ENCODE peak calls at places on chromosome 21, in ten cellular contexts. One of them, this sample, is unnamed.

GRCh38 chr21:32958288-32958992 is 67.3 kb upstream of the OLIG2 start:
- DNase-seq in G401: no peak
- DNase-seq in stimulated activated CD8-positive, alpha-beta memory T cell treated with anti-CD3 and anti-CD28 coated beads, Interleukin-4, amount 100 ng/mL, for 1 hour: no peak
- DNase-seq in HS-27A: no peak
- DNase-seq in SW480: peak; percentile 27
- DNase-seq in CD4-positive, alpha-beta T cell: no peak
- DNase-seq in HEK293T: no peak
- DNase-seq in GM23338: peak; percentile 54
- DNase-seq in NCI-H774: no peak
- DNase-seq in stomach: no peak
- DNase-seq in this sample: no peak

GRCh38 chr21:45644041-45644906 is 749 bp downstream of the PCBP3 start:
- DNase-seq in SW480: no peak
- DNase-seq in G401: peak; percentile 54
- DNase-seq in stomach: no peak
- DNase-seq in GM23338: peak; percentile 26
- DNase-seq in HS-27A: no peak
- DNase-seq in NCI-H774: no peak
- DNase-seq in HEK293T: no peak
- DNase-seq in CD4-positive, alpha-beta T cell: no peak
- DNase-seq in stimulated activated CD8-positive, alpha-beta memory T cell treated with anti-CD3 and anti-CD28 coated beads, Interleukin-4, amount 100 ng/mL, for 1 hour: no peak
- DNase-seq in this sample: no peak

GRCh38 chr21:45125347-45125746 is 51.0 kb downstream of the ADARB1 start:
- DNase-seq in SW480: no peak
- DNase-seq in G401: peak; percentile 66
- DNase-seq in HS-27A: no peak
- DNase-seq in GM23338: no peak
- DNase-seq in CD4-positive, alpha-beta T cell: no peak
- DNase-seq in stomach: no peak
- DNase-seq in NCI-H774: no peak
- DNase-seq in HEK293T: no peak
- DNase-seq in stimulated activated CD8-positive, alpha-beta memory T cell treated with anti-CD3 and anti-CD28 coated beads, Interleukin-4, amount 100 ng/mL, for 1 hour: no peak
- DNase-seq in this sample: no peak

GRCh38 chr21:37535130-37535529 is 168.6 kb downstream of the DYRK1A start:
- DNase-seq in HS-27A: no peak
- DNase-seq in SW480: no peak
- DNase-seq in CD4-positive, alpha-beta T cell: no peak
- DNase-seq in stomach: no peak
- DNase-seq in G401: no peak
- DNase-seq in GM23338: no peak
- DNase-seq in NCI-H774: no peak
- DNase-seq in stimulated activated CD8-positive, alpha-beta memory T cell treated with anti-CD3 and anti-CD28 coated beads, Interleukin-4, amount 100 ng/mL, for 1 hour: no peak
- DNase-seq in HEK293T: no peak
- DNase-seq in this sample: no peak

GRCh38 chr21:26550357-26550756 is 22.7 kb downstream of the CYYR1 start:
- DNase-seq in CD4-positive, alpha-beta T cell: no peak
- DNase-seq in G401: no peak
- DNase-seq in NCI-H774: no peak
- DNase-seq in HS-27A: no peak
- DNase-seq in GM23338: no peak
- DNase-seq in HEK293T: no peak
- DNase-seq in SW480: no peak
- DNase-seq in stomach: no peak
- DNase-seq in stimulated activated CD8-positive, alpha-beta memory T cell treated with anti-CD3 and anti-CD28 coated beads, Interleukin-4, amount 100 ng/mL, for 1 hour: no peak
- DNase-seq in this sample: no peak

GRCh38 chr21:36704958-36705678 is 6.2 kb downstream of the SIM2 start:
- DNase-seq in GM23338: peak; percentile 52
- DNase-seq in NCI-H774: no peak
- DNase-seq in stomach: no peak
- DNase-seq in SW480: no peak
- DNase-seq in stimulated activated CD8-positive, alpha-beta memory T cell treated with anti-CD3 and anti-CD28 coated beads, Interleukin-4, amount 100 ng/mL, for 1 hour: no peak
- DNase-seq in HS-27A: no peak
- DNase-seq in CD4-positive, alpha-beta T cell: no peak
- DNase-seq in HEK293T: no peak
- DNase-seq in G401: no peak
- DNase-seq in this sample: no peak

GRCh38 chr21:39317134-39318090 is 4.0 kb upstream of the BRWD1 start:
- DNase-seq in stimulated activated CD8-positive, alpha-beta memory T cell treated with anti-CD3 and anti-CD28 coated beads, Interleukin-4, amount 100 ng/mL, for 1 hour: no peak
- DNase-seq in GM23338: no peak
- DNase-seq in HS-27A: no peak
- DNase-seq in NCI-H774: no peak
- DNase-seq in CD4-positive, alpha-beta T cell: no peak
- DNase-seq in G401: no peak
- DNase-seq in stomach: no peak
- DNase-seq in HEK293T: no peak
- DNase-seq in SW480: no peak
- DNase-seq in this sample: no peak

GRCh38 chr21:37562920-37563640 is 196.5 kb downstream of the DYRK1A start:
- DNase-seq in HEK293T: no peak
- DNase-seq in G401: peak; percentile 46
- DNase-seq in HS-27A: no peak
- DNase-seq in CD4-positive, alpha-beta T cell: no peak
- DNase-seq in SW480: no peak
- DNase-seq in NCI-H774: no peak
- DNase-seq in stimulated activated CD8-positive, alpha-beta memory T cell treated with anti-CD3 and anti-CD28 coated beads, Interleukin-4, amount 100 ng/mL, for 1 hour: no peak
- DNase-seq in GM23338: no peak
- DNase-seq in stomach: no peak
- DNase-seq in this sample: no peak

GRCh38 chr21:28743723-28744122 is 249.0 kb downstream of the LTN1 start:
- DNase-seq in GM23338: no peak
- DNase-seq in NCI-H774: no peak
- DNase-seq in CD4-positive, alpha-beta T cell: no peak
- DNase-seq in HS-27A: no peak
- DNase-seq in HEK293T: no peak
- DNase-seq in stomach: no peak
- DNase-seq in SW480: no peak
- DNase-seq in stimulated activated CD8-positive, alpha-beta memory T cell treated with anti-CD3 and anti-CD28 coated beads, Interleukin-4, amount 100 ng/mL, for 1 hour: no peak
- DNase-seq in G401: no peak
- DNase-seq in this sample: no peak

GRCh38 chr21:44919913-44920693 is 596 bp downstream of the ITGB2 start:
- DNase-seq in CD4-positive, alpha-beta T cell: no peak
- DNase-seq in G401: no peak
- DNase-seq in GM23338: peak; percentile 35
- DNase-seq in stomach: no peak
- DNase-seq in HS-27A: no peak
- DNase-seq in HEK293T: no peak
- DNase-seq in NCI-H774: no peak
- DNase-seq in SW480: no peak
- DNase-seq in stimulated activated CD8-positive, alpha-beta memory T cell treated with anti-CD3 and anti-CD28 coated beads, Interleukin-4, amount 100 ng/mL, for 1 hour: no peak
- DNase-seq in this sample: no peak

GRCh38 chr21:45534591-45535331 is 7.5 kb downstream of the SLC19A1 start:
- DNase-seq in HS-27A: no peak
- DNase-seq in GM23338: no peak
- DNase-seq in CD4-positive, alpha-beta T cell: no peak
- DNase-seq in G401: peak; percentile 74
- DNase-seq in stomach: peak; percentile 73
- DNase-seq in HEK293T: no peak
- DNase-seq in NCI-H774: no peak
- DNase-seq in SW480: no peak
- DNase-seq in stimulated activated CD8-positive, alpha-beta memory T cell treated with anti-CD3 and anti-CD28 coated beads, Interleukin-4, amount 100 ng/mL, for 1 hour: no peak
- DNase-seq in this sample: no peak

GRCh38 chr21:31530364-31530763 is 129.1 kb upstream of the SOD1 start:
- DNase-seq in SW480: no peak
- DNase-seq in HEK293T: no peak
- DNase-seq in GM23338: no peak
- DNase-seq in HS-27A: no peak
- DNase-seq in CD4-positive, alpha-beta T cell: no peak
- DNase-seq in G401: peak; percentile 66
- DNase-seq in NCI-H774: no peak
- DNase-seq in stomach: no peak
- DNase-seq in stimulated activated CD8-positive, alpha-beta memory T cell treated with anti-CD3 and anti-CD28 coated beads, Interleukin-4, amount 100 ng/mL, for 1 hour: no peak
- DNase-seq in this sample: no peak

GRCh38 chr21:15659768-15660423 is 69.9 kb upstream of the USP25 start:
- DNase-seq in HS-27A: no peak
- DNase-seq in HEK293T: no peak
- DNase-seq in NCI-H774: no peak
- DNase-seq in GM23338: no peak
- DNase-seq in CD4-positive, alpha-beta T cell: no peak
- DNase-seq in stimulated activated CD8-positive, alpha-beta memory T cell treated with anti-CD3 and anti-CD28 coated beads, Interleukin-4, amount 100 ng/mL, for 1 hour: no peak
- DNase-seq in stomach: no peak
- DNase-seq in G401: no peak
- DNase-seq in SW480: peak; percentile 74
- DNase-seq in this sample: no peak

GRCh38 chr21:32991299-32991850 is 34.4 kb upstream of the OLIG2 start:
- DNase-seq in CD4-positive, alpha-beta T cell: no peak
- DNase-seq in GM23338: no peak
- DNase-seq in SW480: no peak
- DNase-seq in stomach: no peak
- DNase-seq in HS-27A: no peak
- DNase-seq in HEK293T: no peak
- DNase-seq in stimulated activated CD8-positive, alpha-beta memory T cell treated with anti-CD3 and anti-CD28 coated beads, Interleukin-4, amount 100 ng/mL, for 1 hour: no peak
- DNase-seq in G401: no peak
- DNase-seq in NCI-H774: no peak
- DNase-seq in this sample: no peak

GRCh38 chr21:34730756-34731445 is 62.1 kb downstream of the CLIC6 start:
- DNase-seq in HEK293T: no peak
- DNase-seq in stimulated activated CD8-positive, alpha-beta memory T cell treated with anti-CD3 and anti-CD28 coated beads, Interleukin-4, amount 100 ng/mL, for 1 hour: no peak
- DNase-seq in GM23338: no peak
- DNase-seq in CD4-positive, alpha-beta T cell: no peak
- DNase-seq in SW480: no peak
- DNase-seq in NCI-H774: no peak
- DNase-seq in stomach: peak; percentile 60
- DNase-seq in HS-27A: no peak
- DNase-seq in G401: no peak
- DNase-seq in this sample: no peak

GRCh38 chr21:39136711-39137110 is 46.5 kb downstream of the PSMG1 start:
- DNase-seq in SW480: no peak
- DNase-seq in HS-27A: no peak
- DNase-seq in HEK293T: no peak
- DNase-seq in G401: no peak
- DNase-seq in stomach: no peak
- DNase-seq in stimulated activated CD8-positive, alpha-beta memory T cell treated with anti-CD3 and anti-CD28 coated beads, Interleukin-4, amount 100 ng/mL, for 1 hour: no peak
- DNase-seq in GM23338: no peak
- DNase-seq in NCI-H774: no peak
- DNase-seq in CD4-positive, alpha-beta T cell: no peak
- DNase-seq in this sample: peak; percentile 42

GRCh38 chr21:32520885-32521735 is 64.2 kb downstream of the TCP10L start:
- DNase-seq in SW480: peak; percentile 91
- DNase-seq in stomach: peak; percentile 54
- DNase-seq in stimulated activated CD8-positive, alpha-beta memory T cell treated with anti-CD3 and anti-CD28 coated beads, Interleukin-4, amount 100 ng/mL, for 1 hour: no peak
- DNase-seq in GM23338: no peak
- DNase-seq in NCI-H774: peak; percentile 19
- DNase-seq in G401: peak; percentile 73
- DNase-seq in HS-27A: peak; percentile 90
- DNase-seq in CD4-positive, alpha-beta T cell: no peak
- DNase-seq in HEK293T: no peak
- DNase-seq in this sample: peak; percentile 97

This sample was measured in astrocyte.